ENCODE peak calls at places on chromosomes 16 and 17, in eight cellular contexts. C is NT2/D1; G is head of caudate nucleus; E is skeletal muscle cell; M is HEK293T; P is activated T-helper 1 cell treated with anti-CD3 and anti-CD28 coated beads, Interleukin-12 subunit alpha, Interleukin-12 subunit beta, Interleukin-2, Interleukin-4 antibody, amounts not matched to agents 30 ng/mL and 10 ng/mL and 1 ng/mL, durations not matched to agents 14 hours and 24 hours and 36 hours; H is body of pancreas; X is HTR-8/SVneo. F is an unnamed sample.

GRCh38 chr17:53316988-53317387 is 505.7 kb upstream of the KIF2B start:
- DNase-seq in C (no peak), G (no peak), E (no peak), M (no peak), P (no peak), H (no peak), X (no peak), F (no peak)

GRCh38 chr17:2027528-2028233 is 2.3 kb upstream of the DPH1 start:
- DNase-seq in C (no peak), G (no peak), E (no peak), M (no peak), P (no peak), H (no peak), X (no peak), F (no peak)

GRCh38 chr16:23962001-23962400 is 126.2 kb downstream of the PRKCB start:
- DNase-seq in C (no peak), G (no peak), E (no peak), M (no peak), P (no peak), H (no peak), X (no peak), F (no peak)

GRCh38 chr16:19297454-19297853 is 11.9 kb downstream of the CLEC19A start:
- DNase-seq in C (no peak), G (no peak), E (no peak), M (no peak), P (no peak), H (no peak), X (no peak), F (no peak)

GRCh38 chr16:79168321-79168720 is 432.2 kb downstream of the MAF start:
- DNase-seq in C (no peak), G (no peak), E (no peak), M (no peak), P (no peak), H (no peak), X (no peak), F (no peak)

GRCh38 chr17:16919663-16920627 is 52.0 kb downstream of the TNFRSF13B start:
- DNase-seq in C (no peak), G (peak), E (no peak), M (peak), P (no peak), H (no peak), X (no peak), F (peak)

GRCh38 chr16:29925173-29925804 is 737 bp downstream of the KCTD13 start:
- DNase-seq in C (no peak), G (no peak), E (no peak), M (no peak), P (no peak), H (no peak), X (no peak), F (no peak)

GRCh38 chr16:81901483-81901882 is 109.8 kb downstream of the SDR42E1 start:
- DNase-seq in C (no peak), G (no peak), E (no peak), M (no peak), P (no peak), H (no peak), X (peak), F (no peak)

GRCh38 chr17:26774291-26775218 is 519.4 kb upstream of the WSB1 start:
- DNase-seq in C (no peak), G (no peak), E (no peak), M (no peak), P (no peak), H (no peak), X (no peak), F (no peak)

GRCh38 chr17:63550816-63551639 is 751 bp downstream of the DCAF7 start:
- DNase-seq in C (no peak), G (peak), E (peak), M (peak), P (no peak), H (no peak), X (peak), F (peak)

GRCh38 chr17:66353937-66354401 is 51.6 kb downstream of the PRKCA start:
- DNase-seq in C (no peak), G (no peak), E (peak), M (no peak), P (no peak), H (no peak), X (no peak), F (no peak)

GRCh38 chr17:78268960-78269892 is 37.8 kb downstream of the TMEM235 start:
- DNase-seq in C (no peak), G (no peak), E (no peak), M (no peak), P (no peak), H (no peak), X (peak), F (no peak)

GRCh38 chr16:81808933-81809480 is 29.9 kb downstream of the PLCG2 start:
- DNase-seq in C (no peak), G (no peak), E (no peak), M (no peak), P (peak), H (no peak), X (no peak), F (no peak)